ENCODE peak calls at places on chromosomes 2 and 18, in seven cellular contexts. O is mesendoderm, P is IMR-90, S is neuronal stem cell, Y is mesenchymal stem cell, N is trophoblast cell, M is H1. F is an unnamed sample.

GRCh38 chr2:15890936-15891905 is 49.1 kb upstream of the MYCN start:
- DNase-seq in M (no peak), Y (no peak), O (peak; percentile 85), P (no peak), N (peak; percentile 94), S (no peak), F (peak; percentile 49)

GRCh38 chr2:101806123-101806522 is 108.6 kb downstream of the MAP4K4 start:
- DNase-seq in M (peak; percentile 57), N (peak; percentile 87), O (peak; percentile 92), P (peak; percentile 76), S (peak; percentile 31), Y (peak; percentile 88), F (peak; percentile 52)

GRCh38 chr2:176127769-176128072 is 1.8 kb upstream of the HOXD8 start:
- DNase-seq in O (no peak), Y (no peak), M (no peak), N (no peak), S (no peak), P (no peak), F (no peak)

GRCh38 chr2:206531996-206532543 is 88.7 kb downstream of the ADAM23 start:
- DNase-seq in N (no peak), P (peak; percentile 29), M (no peak), O (no peak), S (no peak), Y (peak; percentile 38), F (no peak)

GRCh38 chr2:174688079-174688478 is 76.2 kb downstream of the CHRNA1 start:
- DNase-seq in P (peak; percentile 61), N (peak; percentile 69), O (no peak), M (no peak), Y (peak; percentile 49), S (no peak), F (no peak)

GRCh38 chr2:2845267-2845666 is 514.2 kb upstream of the MYT1L start:
- DNase-seq in N (no peak), P (no peak), Y (no peak), S (no peak), O (no peak), M (no peak), F (no peak)

GRCh38 chr2:134431837-134432437 is 178.1 kb downstream of the MGAT5 start:
- DNase-seq in Y (peak; percentile 70), S (no peak), P (peak; percentile 65), M (no peak), N (no peak), O (peak; percentile 75), F (no peak)

GRCh38 chr2:231032575-231033140 is 4.7 kb upstream of the C2orf72 start:
- DNase-seq in M (no peak), Y (no peak), P (no peak), O (no peak), S (no peak), N (no peak), F (no peak)

GRCh38 chr2:190871539-190871938 is 9.1 kb upstream of the GLS start:
- DNase-seq in Y (no peak), P (no peak), N (no peak), M (no peak), S (no peak), O (no peak), F (no peak)

GRCh38 chr2:46385786-46386577 is 88.8 kb downstream of the EPAS1 start:
- DNase-seq in S (no peak), P (peak; percentile 40), M (no peak), Y (no peak), O (no peak), N (peak; percentile 79), F (peak; percentile 26)

GRCh38 chr2:100940766-100941645 is 61.1 kb upstream of the RPL31 start:
- DNase-seq in N (no peak), Y (no peak), P (no peak), O (no peak), M (no peak), S (no peak), F (no peak)

GRCh38 chr18:30376515-30376914 is 666.0 kb downstream of the DSC3 start:
- DNase-seq in S (no peak), N (no peak), P (no peak), M (no peak), O (peak; percentile 85), Y (no peak), F (peak; percentile 56)

GRCh38 chr2:64727013-64727767 is 73.5 kb upstream of the SERTAD2 start:
- DNase-seq in N (peak; percentile 89), O (no peak), P (no peak), M (no peak), Y (no peak), S (no peak), F (no peak)

GRCh38 chr2:148814853-148815419 is 60.1 kb upstream of the KIF5C start:
- DNase-seq in M (no peak), P (peak; percentile 29), Y (no peak), N (no peak), O (no peak), S (no peak), F (no peak)

GRCh38 chr18:74995404-74995737 is 213.6 kb downstream of the PTGR3 start:
- DNase-seq in O (no peak), N (no peak), M (no peak), P (no peak), Y (no peak), S (no peak), F (no peak)

GRCh38 chr2:241272298-241272721 is 43.2 kb downstream of the HDLBP start:
- DNase-seq in O (peak; percentile 32), Y (peak; percentile 37), S (peak; percentile 23), M (no peak), N (peak; percentile 38), P (no peak), F (peak; percentile 36)

GRCh38 chr18:46152808-46153617 is 48.8 kb downstream of the HAUS1 start:
- DNase-seq in S (peak; percentile 23), P (no peak), Y (no peak), O (peak; percentile 62), N (no peak), M (no peak), F (peak; percentile 58)

GRCh38 chr2:181777654-181778053 is 97.3 kb upstream of the NEUROD1 start:
- DNase-seq in M (no peak), S (no peak), O (no peak), Y (no peak), N (peak; percentile 69), P (no peak), F (no peak)

DNA sequence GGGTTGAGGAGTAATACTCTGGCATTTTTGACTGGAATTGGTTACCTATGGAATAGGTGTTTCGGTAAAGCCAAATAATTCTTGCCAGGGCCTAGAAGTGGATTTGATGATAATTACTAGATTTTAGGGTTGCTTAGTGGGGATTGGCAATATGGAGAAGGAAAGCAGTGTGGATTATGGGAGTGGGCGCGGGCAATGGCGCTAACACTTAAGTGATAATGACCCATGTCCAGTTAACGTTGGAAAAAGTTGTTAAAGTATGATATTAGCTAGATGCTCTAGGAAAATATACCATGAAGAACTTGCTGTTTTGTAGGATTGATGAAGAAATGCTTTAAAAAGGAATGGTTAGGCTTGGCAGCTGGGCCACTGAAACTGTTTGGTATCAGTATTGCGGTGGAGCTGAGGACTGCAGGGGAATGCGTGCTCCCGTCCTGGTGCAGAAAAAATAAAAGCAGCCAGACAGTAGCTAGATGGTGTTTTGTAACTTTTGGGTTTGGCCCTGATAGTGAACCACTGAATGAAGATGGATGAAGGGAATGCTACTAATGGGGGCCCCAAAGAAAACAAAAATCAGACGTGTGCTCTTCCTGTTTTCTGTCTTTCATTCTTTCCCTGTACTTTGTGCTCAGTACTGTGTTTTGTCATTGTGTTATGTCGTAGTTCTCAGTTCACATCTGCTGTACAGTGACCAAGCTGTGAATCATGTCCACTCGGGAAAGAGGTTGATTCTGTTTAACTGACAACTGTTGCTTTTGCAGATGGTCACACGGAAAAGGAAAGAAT is 937 bp downstream of the INSIG2 start:
- DNase-seq in Y (peak; percentile 70), O (peak; percentile 27), N (peak; percentile 33), M (no peak), S (peak; percentile 14), P (peak; percentile 58), F (no peak)
- H3K23ac ChIP-seq in Y (no peak overlapping the region), O (no peak overlapping the region), N (no peak overlapping the region), M (no peak overlapping the region), S (no peak overlapping the region), P (peak overlapping the region; percentile 6), F (no peak overlapping the region)

DNA sequence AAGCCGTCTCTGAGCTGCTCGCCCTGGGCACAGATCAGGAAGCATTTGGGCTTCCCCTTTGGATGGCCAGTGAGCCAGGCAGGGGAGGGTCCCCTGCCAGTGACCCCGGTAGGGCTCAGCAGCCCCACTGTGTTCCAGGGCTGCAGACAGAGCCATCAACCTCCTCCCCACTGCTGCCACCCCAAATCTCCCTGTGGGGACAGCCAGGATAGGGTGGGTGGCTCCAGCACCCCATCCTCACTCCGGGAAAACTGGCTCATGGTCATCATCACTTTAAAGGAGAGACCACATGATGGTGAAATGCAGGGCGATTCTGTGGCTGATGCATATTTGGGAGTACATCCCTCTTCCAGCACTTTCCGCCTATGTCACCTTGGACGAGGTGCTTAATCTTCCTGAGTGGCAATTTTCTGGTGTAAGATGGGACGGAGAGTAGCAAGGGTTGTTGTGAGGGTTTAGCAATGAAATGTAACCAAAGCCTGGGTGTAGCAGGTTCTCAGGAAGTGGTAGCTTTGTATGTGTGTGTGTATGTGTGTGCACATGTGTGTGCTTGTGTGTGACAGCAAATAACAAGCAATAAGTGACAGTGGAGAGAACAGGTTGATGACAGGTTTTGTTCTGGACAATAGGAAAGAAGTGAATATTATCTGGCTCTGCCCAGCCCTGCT is 61.8 kb downstream of the ACAA2 start:
- DNase-seq in M (no peak), S (no peak), O (no peak), P (no peak), Y (no peak), N (no peak), F (no peak)
- H3K23ac ChIP-seq in M (no peak overlapping the region), S (no peak overlapping the region), O (no peak overlapping the region), P (no peak overlapping the region), Y (no peak overlapping the region), N (no peak overlapping the region), F (no peak overlapping the region)

DNA sequence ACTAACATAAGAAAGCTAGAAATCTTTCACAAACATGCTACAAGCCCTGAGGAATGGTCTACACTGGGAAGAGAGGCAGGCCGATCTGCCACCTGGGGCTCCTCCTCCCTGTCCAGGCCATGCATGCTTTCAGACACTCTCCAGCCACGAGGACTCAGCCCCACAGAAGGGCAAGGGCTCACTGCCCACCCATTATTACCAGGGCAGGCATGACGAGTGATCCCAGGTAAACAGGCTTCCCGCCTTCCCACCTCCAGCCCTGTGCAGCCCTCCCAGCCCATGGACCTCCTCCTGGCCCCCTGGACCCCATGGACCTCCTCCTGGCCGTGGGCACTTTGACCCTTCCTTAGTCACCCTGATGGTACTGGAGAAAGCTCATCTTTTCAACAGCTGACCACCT is 75.8 kb upstream of the TEX51 start:
- DNase-seq in S (no peak), O (no peak), N (no peak), Y (no peak), M (no peak), P (no peak), F (no peak)
- H3K23ac ChIP-seq in S (no peak overlapping the region), O (no peak overlapping the region), N (no peak overlapping the region), Y (no peak overlapping the region), M (no peak overlapping the region), P (no peak overlapping the region), F (no peak overlapping the region)

GRCh38 chr18:48356151-48356745 is 52.9 kb downstream of the ZBTB7C start:
- DNase-seq in M (no peak), Y (no peak), S (no peak), N (no peak), P (no peak), O (no peak), F (peak; percentile 14)

GRCh38 chr18:48354746-48355260 is 54.4 kb downstream of the ZBTB7C start:
- DNase-seq in P (no peak), O (no peak), S (no peak), M (no peak), N (no peak), Y (no peak), F (peak; percentile 16)

GRCh38 chr18:48358868-48359267 is 50.3 kb downstream of the ZBTB7C start:
- DNase-seq in O (peak; percentile 51), M (no peak), P (no peak), N (no peak), S (no peak), Y (no peak), F (peak; percentile 4)

GRCh38 chr18:48355526-48356115 is 53.6 kb downstream of the ZBTB7C start:
- DNase-seq in Y (no peak), S (no peak), O (no peak), M (no peak), N (no peak), P (no peak), F (peak; percentile 17)

GRCh38 chr18:48356909-48357631 is 52.1 kb downstream of the ZBTB7C start:
- DNase-seq in N (peak; percentile 51), P (no peak), M (no peak), Y (no peak), S (no peak), O (peak; percentile 85), F (peak; percentile 32)
- H3K23ac ChIP-seq in N (no peak overlapping the region), P (no peak overlapping the region), M (no peak overlapping the region), Y (no peak overlapping the region), S (no peak overlapping the region), O (no peak overlapping the region), F (no peak overlapping the region)